ENCODE peak calls at places on chromosomes 12 and 14, in eight cellular contexts. Q, W, R, X, G, S, P and E are unnamed samples.

GRCh38 chr14:73744874-73745529 is 30.8 kb upstream of the PNMA1 start:
- DNase-seq in X (no peak), P (no peak), G (no peak), S (no peak), Q (no peak), R (no peak), W (no peak), E (no peak)

GRCh38 chr12:131869871-131870418 is 24.5 kb upstream of the ULK1 start:
- DNase-seq in G (no peak), X (no peak), S (peak; percentile 70), W (no peak), R (no peak), P (no peak), Q (no peak), E (peak; percentile 73)

GRCh38 chr12:2333516-2333915 is 280.7 kb downstream of the CACNA1C start:
- DNase-seq in R (no peak), W (no peak), P (no peak), S (no peak), X (no peak), G (no peak), Q (no peak), E (no peak)

GRCh38 chr12:43338848-43339526 is 213.0 kb downstream of the ADAMTS20 start:
- DNase-seq in R (no peak), W (no peak), G (no peak), Q (no peak), P (no peak), S (peak; percentile 76), X (no peak), E (peak; percentile 62)

GRCh38 chr14:102096569-102097188 is 9.8 kb upstream of the HSP90AA1 start:
- DNase-seq in W (peak; percentile 83), S (peak; percentile 71), G (peak; percentile 44), R (peak; percentile 84), X (peak; percentile 84), P (peak; percentile 67), Q (peak; percentile 44), E (peak; percentile 70)

GRCh38 chr12:109885616-109886015 is 5.3 kb upstream of the GLTP start:
- DNase-seq in X (no peak), W (no peak), R (no peak), P (no peak), G (no peak), Q (no peak), S (peak; percentile 80), E (no peak)

GRCh38 chr12:75876843-75877587 is 154.6 kb downstream of the PHLDA1 start:
- DNase-seq in G (no peak), Q (no peak), S (no peak), W (no peak), X (no peak), P (no peak), R (no peak), E (no peak)

GRCh38 chr14:65226824-65227604 is 124.7 kb upstream of the MAX start:
- DNase-seq in R (no peak), G (no peak), W (no peak), Q (no peak), X (no peak), S (peak; percentile 34), P (no peak), E (no peak)

GRCh38 chr12:29270446-29270845 is 110.5 kb downstream of the ERGIC2 start:
- DNase-seq in X (no peak), G (no peak), Q (no peak), R (no peak), W (no peak), S (no peak), P (no peak), E (no peak)

GRCh38 chr14:102081231-102082080 is 5.4 kb downstream of the HSP90AA1 start:
- DNase-seq in X (no peak), P (no peak), W (no peak), R (no peak), S (no peak), G (no peak), Q (no peak), E (no peak)

GRCh38 chr12:72226510-72226909 is 45.7 kb upstream of the TRHDE start:
- DNase-seq in X (no peak), G (no peak), Q (no peak), R (no peak), W (no peak), P (no peak), S (no peak), E (no peak)

GRCh38 chr14:105026033-105026785 is 5.3 kb upstream of the CDCA4 start:
- DNase-seq in P (no peak), X (no peak), Q (no peak), G (no peak), S (peak; percentile 93), W (no peak), R (no peak), E (peak; percentile 77)